ENCODE peak calls at places on chromosomes 2 and 18, in four cellular contexts. One of them, this sample, is unnamed.

GRCh38 chr2:200171761-200172482 is 134.6 kb upstream of the SPATS2L start:
- DNase-seq in fibroblast of lung: peak; percentile 45
- DNase-seq in MM.1S: no peak
- DNase-seq in neural progenitor cell: no peak
- DNase-seq in this sample: no peak

GRCh38 chr2:109182426-109182825 is 53.4 kb downstream of the SH3RF3 start:
- DNase-seq in fibroblast of lung: peak; percentile 43
- DNase-seq in neural progenitor cell: no peak
- DNase-seq in MM.1S: no peak
- DNase-seq in this sample: no peak

GRCh38 chr2:128318776-128319456 is at the start of gene HS6ST1:
- DNase-seq in fibroblast of lung: peak; percentile 78
- DNase-seq in MM.1S: peak; percentile 85
- DNase-seq in neural progenitor cell: peak; percentile 95
- DNase-seq in this sample: peak; percentile 89

GRCh38 chr2:103667335-103667884 is 905.6 kb downstream of the TMEM182 start:
- DNase-seq in MM.1S: no peak
- DNase-seq in neural progenitor cell: no peak
- DNase-seq in fibroblast of lung: no peak
- DNase-seq in this sample: no peak

GRCh38 chr18:60202702-60203101 is 169.9 kb downstream of the MC4R start:
- DNase-seq in MM.1S: no peak
- DNase-seq in neural progenitor cell: no peak
- DNase-seq in fibroblast of lung: no peak
- DNase-seq in this sample: no peak

GRCh38 chr18:56598422-56598821 is 40.0 kb downstream of the TXNL1 start:
- DNase-seq in neural progenitor cell: peak; percentile 5
- DNase-seq in MM.1S: no peak
- DNase-seq in fibroblast of lung: no peak
- DNase-seq in this sample: no peak

GRCh38 chr2:105744091-105744908 is 412 bp upstream of the NCK2 start:
- DNase-seq in MM.1S: peak; percentile 68
- DNase-seq in fibroblast of lung: peak; percentile 34
- DNase-seq in neural progenitor cell: peak; percentile 86
- DNase-seq in this sample: peak; percentile 75

GRCh38 chr2:101991731-101992145 is at the start of gene IL1R2:
- DNase-seq in fibroblast of lung: no peak
- DNase-seq in MM.1S: no peak
- DNase-seq in neural progenitor cell: no peak
- DNase-seq in this sample: no peak

GRCh38 chr2:85791704-85792565 is 38.1 kb downstream of the ATOH8 start:
- DNase-seq in neural progenitor cell: no peak
- DNase-seq in fibroblast of lung: no peak
- DNase-seq in MM.1S: no peak
- DNase-seq in this sample: no peak

GRCh38 chr18:48739266-48740067 is 200.6 kb downstream of the CTIF start:
- DNase-seq in fibroblast of lung: no peak
- DNase-seq in MM.1S: no peak
- DNase-seq in neural progenitor cell: no peak
- DNase-seq in this sample: no peak

GRCh38 chr2:161981679-161982300 is 92.2 kb downstream of the DPP4 start:
- DNase-seq in MM.1S: no peak
- DNase-seq in fibroblast of lung: no peak
- DNase-seq in neural progenitor cell: no peak
- DNase-seq in this sample: no peak

GRCh38 chr2:222707689-222708273 is 36.3 kb downstream of the MOGAT1 start:
- DNase-seq in fibroblast of lung: peak; percentile 32
- DNase-seq in neural progenitor cell: no peak
- DNase-seq in MM.1S: no peak
- DNase-seq in this sample: no peak

GRCh38 chr2:152352616-152353015 is 17.6 kb downstream of the FMNL2 start:
- DNase-seq in fibroblast of lung: no peak
- DNase-seq in neural progenitor cell: no peak
- DNase-seq in MM.1S: no peak
- DNase-seq in this sample: no peak

GRCh38 chr2:158011055-158011771 is 90.5 kb upstream of the UPP2 start:
- DNase-seq in fibroblast of lung: no peak
- DNase-seq in neural progenitor cell: no peak
- DNase-seq in MM.1S: no peak
- DNase-seq in this sample: no peak

GRCh38 chr2:27370816-27371620 is 602 bp downstream of the SNX17 start:
- DNase-seq in fibroblast of lung: peak; percentile 45
- DNase-seq in MM.1S: peak; percentile 46
- DNase-seq in neural progenitor cell: no peak
- DNase-seq in this sample: peak; percentile 61

GRCh38 chr2:83967854-83968253 is 491.2 kb downstream of the SUCLG1 start:
- DNase-seq in MM.1S: no peak
- DNase-seq in fibroblast of lung: no peak
- DNase-seq in neural progenitor cell: peak; percentile 18
- DNase-seq in this sample: no peak

GRCh38 chr2:234410526-234410925 is 86.4 kb downstream of the ARL4C start:
- DNase-seq in MM.1S: no peak
- DNase-seq in fibroblast of lung: no peak
- DNase-seq in neural progenitor cell: peak; percentile 75
- DNase-seq in this sample: no peak

GRCh38 chr2:234257859-234258561 is 207.5 kb downstream of the SPP2 start:
- DNase-seq in neural progenitor cell: peak; percentile 60
- DNase-seq in MM.1S: no peak
- DNase-seq in fibroblast of lung: peak; percentile 95
- DNase-seq in this sample: peak; percentile 80

GRCh38 chr2:46014911-46015654 is 282.1 kb upstream of the EPAS1 start:
- DNase-seq in fibroblast of lung: peak; percentile 36
- DNase-seq in MM.1S: no peak
- DNase-seq in neural progenitor cell: peak; percentile 56
- DNase-seq in this sample: no peak

GRCh38 chr2:173830169-173830568 is 135.0 kb downstream of the SP3 start:
- DNase-seq in MM.1S: no peak
- DNase-seq in fibroblast of lung: peak; percentile 15
- DNase-seq in neural progenitor cell: no peak
- DNase-seq in this sample: no peak

GRCh38 chr2:29895296-29895695 is 26.1 kb downstream of the ALK start:
- DNase-seq in neural progenitor cell: peak; percentile 48
- DNase-seq in fibroblast of lung: no peak
- DNase-seq in MM.1S: no peak
- DNase-seq in this sample: no peak

GRCh38 chr2:222912776-222913175 is 51.9 kb downstream of the ACSL3 start:
- DNase-seq in MM.1S: no peak
- DNase-seq in neural progenitor cell: no peak
- DNase-seq in fibroblast of lung: no peak
- DNase-seq in this sample: no peak

GRCh38 chr2:126656311-126657145 is 570 bp downstream of the GYPC start:
- DNase-seq in MM.1S: peak; percentile 64
- DNase-seq in fibroblast of lung: peak; percentile 58
- DNase-seq in neural progenitor cell: peak; percentile 72
- DNase-seq in this sample: peak; percentile 44

GRCh38 chr2:168538534-168538933 is 82.5 kb downstream of the CERS6 start:
- DNase-seq in fibroblast of lung: no peak
- DNase-seq in neural progenitor cell: no peak
- DNase-seq in MM.1S: no peak
- DNase-seq in this sample: no peak

GRCh38 chr2:134002391-134002790 is 251.5 kb upstream of the MGAT5 start:
- DNase-seq in neural progenitor cell: no peak
- DNase-seq in MM.1S: no peak
- DNase-seq in fibroblast of lung: no peak
- DNase-seq in this sample: no peak

DNA sequence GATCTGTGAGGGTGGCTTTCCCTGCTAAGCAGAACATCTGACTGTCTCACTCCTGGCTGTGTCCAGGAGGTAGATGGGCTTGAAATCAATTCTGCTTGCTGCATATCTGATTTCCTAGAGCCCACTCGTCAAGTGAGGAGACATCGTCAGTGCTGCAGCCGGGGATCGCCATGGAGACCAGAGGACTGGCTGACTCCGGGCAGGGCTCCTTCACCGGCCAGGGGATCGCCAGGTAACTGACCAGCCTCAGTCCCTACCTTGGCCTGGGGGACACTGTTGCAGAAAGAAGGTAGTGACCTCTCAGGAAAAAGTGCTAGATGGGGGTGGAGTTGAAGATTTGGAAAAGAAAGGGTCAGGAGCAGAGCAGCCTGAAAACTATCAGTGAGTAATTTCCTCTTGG is 31.3 kb downstream of the CNGA3 start:
- DNase-seq in MM.1S: no peak
- DNase-seq in neural progenitor cell: no peak
- DNase-seq in fibroblast of lung: no peak
- DNase-seq in this sample: no peak
- H3K36me3 ChIP-seq in MM.1S: no peaks in the 10 kb centered on the region
- H3K36me3 ChIP-seq in neural progenitor cell: no peaks in the 10 kb centered on the region
- H3K36me3 ChIP-seq in fibroblast of lung: no peaks in the 10 kb centered on the region
- H3K36me3 ChIP-seq in this sample: no peaks in the 10 kb centered on the region

GRCh38 chr2:9291331-9291730 is 84.7 kb downstream of the ASAP2 start:
- DNase-seq in MM.1S: no peak
- DNase-seq in neural progenitor cell: no peak
- DNase-seq in fibroblast of lung: no peak
- DNase-seq in this sample: no peak

GRCh38 chr2:9294764-9295163 is 88.2 kb downstream of the ASAP2 start:
- DNase-seq in neural progenitor cell: no peak
- DNase-seq in MM.1S: no peak
- DNase-seq in fibroblast of lung: no peak
- DNase-seq in this sample: no peak

GRCh38 chr2:9291866-9292265 is 85.3 kb downstream of the ASAP2 start:
- DNase-seq in neural progenitor cell: no peak
- DNase-seq in MM.1S: no peak
- DNase-seq in fibroblast of lung: no peak
- DNase-seq in this sample: no peak

GRCh38 chr2:9288681-9289338 is 82.2 kb downstream of the ASAP2 start:
- DNase-seq in MM.1S: no peak
- DNase-seq in fibroblast of lung: peak; percentile 27
- DNase-seq in neural progenitor cell: no peak
- DNase-seq in this sample: no peak

DNA sequence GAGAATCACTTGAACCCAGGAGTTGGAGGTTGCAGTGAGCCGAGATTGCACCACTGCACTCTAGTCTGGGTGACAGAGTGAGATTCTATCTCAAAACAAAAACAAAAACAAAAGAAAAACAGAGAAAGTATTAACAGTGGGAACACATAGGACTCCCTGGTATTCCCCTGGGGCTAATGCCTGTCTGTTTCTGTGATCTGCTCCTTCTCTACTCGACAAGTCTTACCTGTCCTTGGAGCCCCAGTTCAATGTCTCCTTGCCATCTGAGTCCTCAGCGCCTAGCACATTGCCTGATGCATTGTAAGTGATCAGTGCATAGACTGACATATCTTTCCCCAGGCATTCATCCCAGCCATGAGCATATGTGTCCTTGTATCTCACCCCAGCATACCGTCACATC is 85.8 kb downstream of the ASAP2 start:
- DNase-seq in neural progenitor cell: no peak
- DNase-seq in fibroblast of lung: no peak
- DNase-seq in MM.1S: no peak
- DNase-seq in this sample: no peak
- H3K79me2 ChIP-seq in neural progenitor cell: peaks cover 14% of the 10 kb centered on the region
- H3K79me2 ChIP-seq in fibroblast of lung: peaks cover 13% of the 10 kb centered on the region
- H3K79me2 ChIP-seq in MM.1S: no peaks in the 10 kb centered on the region
- H3K79me2 ChIP-seq in this sample: no peaks in the 10 kb centered on the region

GRCh38 chr2:217512728-217513127 is 490.1 kb downstream of the TNS1 start:
- DNase-seq in neural progenitor cell: no peak
- DNase-seq in MM.1S: no peak
- DNase-seq in fibroblast of lung: no peak
- DNase-seq in this sample: no peak

GRCh38 chr2:217512259-217512658 is 490.5 kb downstream of the TNS1 start:
- DNase-seq in fibroblast of lung: no peak
- DNase-seq in MM.1S: no peak
- DNase-seq in neural progenitor cell: no peak
- DNase-seq in this sample: no peak

GRCh38 chr2:217510790-217511291 is 492.0 kb downstream of the TNS1 start:
- DNase-seq in MM.1S: peak; percentile 64
- DNase-seq in fibroblast of lung: peak; percentile 94
- DNase-seq in neural progenitor cell: peak; percentile 87
- DNase-seq in this sample: peak; percentile 50

GRCh38 chr2:217513256-217513655 is 489.5 kb downstream of the TNS1 start:
- DNase-seq in fibroblast of lung: no peak
- DNase-seq in neural progenitor cell: no peak
- DNase-seq in MM.1S: no peak
- DNase-seq in this sample: no peak

DNA sequence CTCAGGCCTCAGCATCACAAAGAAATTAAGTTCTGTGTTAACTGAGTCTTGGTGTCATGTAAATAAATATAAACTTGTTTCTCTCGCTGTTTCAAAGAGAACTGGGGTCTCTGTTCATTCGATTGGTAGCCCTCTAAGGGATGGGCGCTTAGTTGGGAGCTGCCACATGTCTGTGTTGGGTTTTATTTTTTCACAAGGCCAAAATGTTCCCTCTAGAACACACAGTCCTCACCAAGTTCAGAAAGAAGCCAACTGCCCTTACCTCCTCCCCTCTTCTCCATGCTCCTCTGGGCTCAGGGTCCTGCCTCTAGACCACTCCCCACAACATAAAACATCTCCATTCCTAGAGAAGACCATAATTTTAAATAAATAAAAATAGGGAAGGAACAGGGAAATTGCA is 490.9 kb downstream of the TNS1 start:
- DNase-seq in neural progenitor cell: no peak
- DNase-seq in MM.1S: no peak
- DNase-seq in fibroblast of lung: no peak
- DNase-seq in this sample: no peak
- H3K4me2 ChIP-seq in neural progenitor cell: no peak overlapping the region
- H3K4me2 ChIP-seq in MM.1S: no peak overlapping the region
- H3K4me2 ChIP-seq in fibroblast of lung: no peak overlapping the region
- H3K4me2 ChIP-seq in this sample: no peak overlapping the region

GRCh38 chr2:10785260-10785659 is 27.3 kb downstream of the PDIA6 start:
- DNase-seq in MM.1S: no peak
- DNase-seq in neural progenitor cell: no peak
- DNase-seq in fibroblast of lung: no peak
- DNase-seq in this sample: no peak

GRCh38 chr2:10788855-10789254 is 23.7 kb downstream of the PDIA6 start:
- DNase-seq in fibroblast of lung: no peak
- DNase-seq in neural progenitor cell: no peak
- DNase-seq in MM.1S: no peak
- DNase-seq in this sample: no peak

GRCh38 chr2:10787176-10787968 is 25.2 kb downstream of the PDIA6 start:
- DNase-seq in MM.1S: peak; percentile 30
- DNase-seq in neural progenitor cell: peak; percentile 31
- DNase-seq in fibroblast of lung: peak; percentile 9
- DNase-seq in this sample: peak; percentile 38

GRCh38 chr2:10784719-10785118 is 27.9 kb downstream of the PDIA6 start:
- DNase-seq in neural progenitor cell: no peak
- DNase-seq in MM.1S: no peak
- DNase-seq in fibroblast of lung: no peak
- DNase-seq in this sample: no peak

GRCh38 chr2:10786240-10786982 is 26.2 kb downstream of the PDIA6 start:
- DNase-seq in neural progenitor cell: no peak
- DNase-seq in fibroblast of lung: no peak
- DNase-seq in MM.1S: no peak
- DNase-seq in this sample: no peak
- H3K36me3 ChIP-seq in neural progenitor cell: peaks cover 24% of the 10 kb centered on the region
- H3K36me3 ChIP-seq in fibroblast of lung: peaks cover 22% of the 10 kb centered on the region
- H3K36me3 ChIP-seq in MM.1S: peaks cover 48% of the 10 kb centered on the region
- H3K36me3 ChIP-seq in this sample: peaks cover 95% of the 10 kb centered on the region